ENCODE peak calls at places on chromosomes 4 and X, in nine cellular contexts. C, V, F, W, X, O, B, I and Z are unnamed samples.

GRCh38 chr4:184416913-184417734 is 57.2 kb downstream of the IRF2 start:
- DNase-seq in C (no peak), V (no peak), F (no peak), W (no peak), X (no peak), O (no peak), B (peak), I (no peak), Z (no peak)

GRCh38 chr4:173415885-173416658 is 17.2 kb upstream of the SCRG1 start:
- DNase-seq in C (no peak), V (no peak), F (peak), W (peak), X (peak), O (no peak), B (peak), I (peak), Z (peak)

GRCh38 chrX:70755850-70756249 is 152.7 kb downstream of the TEX11 start:
- DNase-seq in C (no peak), V (no peak), F (no peak), W (no peak), X (no peak), O (no peak), B (no peak), I (no peak), Z (no peak)

GRCh38 chrX:132875705-132876508 is 82.5 kb downstream of the HS6ST2 start:
- DNase-seq in C (no peak), V (no peak), F (no peak), W (no peak), X (no peak), O (no peak), B (peak), I (no peak), Z (no peak)

GRCh38 chr4:159549092-159549491 is 446.2 kb downstream of the RAPGEF2 start:
- DNase-seq in C (no peak), V (peak), F (no peak), W (no peak), X (no peak), O (no peak), B (no peak), I (no peak), Z (no peak)

GRCh38 chr4:3873446-3874415 is 107.5 kb downstream of the ADRA2C start:
- DNase-seq in C (no peak), V (no peak), F (no peak), W (no peak), X (peak), O (no peak), B (no peak), I (peak), Z (no peak)

GRCh38 chrX:129777218-129777768 is 2.5 kb upstream of the SASH3 start:
- DNase-seq in C (no peak), V (no peak), F (peak), W (peak), X (no peak), O (no peak), B (no peak), I (peak), Z (no peak)

GRCh38 chr4:8235224-8235623 is 34.3 kb upstream of the HTRA3 start:
- DNase-seq in C (no peak), V (no peak), F (peak), W (no peak), X (no peak), O (no peak), B (no peak), I (peak), Z (no peak)

GRCh38 chrX:1546601-1547275 is 9.8 kb upstream of the P2RY8 start:
- DNase-seq in C (no peak), V (no peak), F (no peak), W (no peak), X (peak), O (no peak), B (no peak), I (no peak), Z (no peak)

GRCh38 chr4:32472918-32473317 is 1752.7 kb downstream of the PCDH7 start:
- DNase-seq in C (no peak), V (no peak), F (no peak), W (no peak), X (no peak), O (no peak), B (no peak), I (no peak), Z (no peak)

GRCh38 chr4:164856396-164856795 is 20.6 kb upstream of the APELA start:
- DNase-seq in C (no peak), V (no peak), F (no peak), W (no peak), X (no peak), O (no peak), B (no peak), I (no peak), Z (no peak)
- TF ChIP-seq CTCF in C (no peak), V (no peak), F (no peak), W (no peak), X (no peak), O (no peak), B (no peak), I (no peak), Z (no peak)

GRCh38 chrX:123155327-123155726 is 28.8 kb upstream of the GRIA3 start:
- DNase-seq in C (no peak), V (no peak), F (no peak), W (no peak), X (no peak), O (no peak), B (no peak), I (no peak), Z (no peak)

GRCh38 chrX:123157586-123157985 is 26.5 kb upstream of the GRIA3 start:
- DNase-seq in C (no peak), V (no peak), F (no peak), W (no peak), X (no peak), O (no peak), B (no peak), I (no peak), Z (no peak)

GRCh38 chrX:123153846-123154335 is 30.2 kb upstream of the GRIA3 start:
- DNase-seq in C (no peak), V (peak), F (no peak), W (no peak), X (no peak), O (no peak), B (peak), I (no peak), Z (peak)

GRCh38 chrX:123159403-123159802 is 24.7 kb upstream of the GRIA3 start:
- DNase-seq in C (no peak), V (no peak), F (no peak), W (no peak), X (no peak), O (no peak), B (no peak), I (no peak), Z (no peak)
- TF ChIP-seq CTCF in C (no peak), V (no peak), F (no peak), W (no peak), X (no peak), O (no peak), B (no peak), I (no peak), Z (no peak)

DNA sequence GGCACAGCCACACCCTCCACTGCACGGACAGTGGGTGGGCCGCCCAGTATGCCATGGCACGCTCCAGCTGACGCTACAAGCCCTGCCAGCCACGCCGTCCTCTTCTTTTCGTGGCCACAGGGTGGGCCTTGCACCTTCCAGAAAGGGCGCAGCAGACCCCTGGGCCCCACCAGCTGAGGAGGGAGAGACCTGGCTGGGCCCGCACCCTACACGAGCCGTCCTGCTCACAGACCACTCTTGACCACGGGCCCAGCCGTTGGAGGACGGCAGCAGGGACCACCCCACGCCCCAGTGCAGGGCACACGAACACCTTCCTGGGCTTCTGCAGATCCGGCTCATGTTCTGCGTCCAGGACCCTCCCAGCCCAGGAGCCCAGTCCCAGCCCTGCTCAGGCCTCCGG is 27.1 kb downstream of the FAM53A start:
- DNase-seq in C (no peak), V (no peak), F (no peak), W (no peak), X (no peak), O (no peak), B (no peak), I (no peak), Z (no peak)
- TF ChIP-seq CTCF in C (no peak), V (no peak), F (no peak), W (no peak), X (no peak), O (no peak), B (no peak), I (no peak), Z (no peak)

DNA sequence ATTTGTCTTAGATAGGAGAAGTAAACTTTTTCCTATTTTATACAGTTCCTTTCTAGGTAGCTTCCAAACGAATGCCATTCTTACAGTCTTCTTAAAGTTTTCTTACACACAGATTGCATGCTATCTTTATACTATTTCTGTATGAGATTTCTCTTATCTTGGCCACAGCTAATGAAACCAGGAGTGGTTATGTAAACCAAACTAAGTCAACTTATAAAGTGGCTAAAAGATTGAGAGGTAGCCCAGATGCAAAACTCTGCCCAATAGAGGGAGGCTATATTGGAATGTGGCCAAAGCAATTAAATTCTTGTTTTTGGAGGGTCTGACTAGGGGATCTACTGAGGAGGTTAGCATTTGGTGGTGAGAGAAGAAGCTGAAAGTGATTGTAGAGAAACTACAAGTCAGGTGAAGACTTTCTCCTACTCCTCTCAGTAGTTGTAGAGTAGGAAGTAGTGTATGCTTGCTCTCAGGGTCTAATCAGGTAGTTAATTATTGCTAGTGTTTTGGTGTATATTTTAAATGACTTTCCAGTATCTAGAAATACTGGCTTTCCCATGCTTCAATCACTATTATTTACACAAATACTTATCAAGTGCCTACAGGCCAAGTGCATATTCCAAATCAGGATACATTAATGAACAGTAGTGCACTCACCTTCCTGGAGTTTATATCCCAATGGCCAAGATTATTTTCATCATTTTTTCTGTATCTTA is 104.2 kb upstream of the HPGD start:
- DNase-seq in C (no peak), V (no peak), F (no peak), W (no peak), X (no peak), O (no peak), B (no peak), I (no peak), Z (no peak)
- TF ChIP-seq CTCF in C (no peak), V (no peak), F (no peak), W (no peak), X (no peak), O (no peak), B (no peak), I (no peak), Z (no peak)

DNA sequence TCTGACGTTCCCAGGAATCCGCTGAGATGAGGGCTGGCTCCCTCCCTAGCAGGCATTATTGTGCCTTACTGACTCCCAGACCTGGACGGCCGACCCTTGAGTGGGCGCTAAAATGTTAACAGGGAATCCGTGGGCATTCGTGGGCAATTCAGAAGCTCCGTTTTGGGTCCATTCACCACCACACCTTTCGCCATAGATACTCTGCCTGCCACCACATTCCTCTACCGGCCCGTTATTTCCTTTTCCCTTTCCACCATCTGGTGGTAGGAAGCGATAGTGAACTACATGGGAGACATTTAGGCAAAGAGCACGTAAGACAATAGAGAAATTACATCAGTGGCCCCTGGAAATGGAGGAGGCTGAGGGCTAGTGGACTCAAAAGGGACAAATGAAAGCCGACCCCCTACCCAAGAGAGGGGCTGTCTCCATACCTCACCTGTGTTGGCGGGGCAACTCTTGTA is 1.0 kb upstream of the SH3KBP1 start:
- DNase-seq in C (peak), V (peak), F (no peak), W (no peak), X (no peak), O (peak), B (peak), I (no peak), Z (peak)
- TF ChIP-seq CTCF in C (peak), V (peak), F (peak), W (peak), X (no peak), O (peak), B (peak), I (peak), Z (peak)